ENCODE peak calls at places on chromosomes 13 and 19, in five cellular contexts. X, W, Q, M and C are unnamed samples.

GRCh38 chr13:27728271-27728670 is 64.0 kb upstream of the GSX1 start:
- DNase-seq in X (no peak), W (no peak), Q (no peak), M (peak), C (peak)

GRCh38 chr13:103303078-103303651 is 236.9 kb upstream of the SLC10A2 start:
- DNase-seq in X (no peak), W (no peak), Q (no peak), M (no peak), C (no peak)

GRCh38 chr19:27844261-27844660 is 1368.7 kb downstream of the UQCRFS1 start:
- DNase-seq in X (no peak), W (no peak), Q (no peak), M (no peak), C (no peak)

GRCh38 chr19:41321600-41322270 is 11.8 kb downstream of the CCDC97 start:
- DNase-seq in X (no peak), W (no peak), Q (no peak), M (no peak), C (no peak)

GRCh38 chr13:106917673-106918652 is 350.0 kb upstream of the ARGLU1 start:
- DNase-seq in X (peak), W (peak), Q (peak), M (peak), C (peak)

GRCh38 chr19:5120833-5121232 is 151.9 kb downstream of the KDM4B start:
- DNase-seq in X (no peak), W (no peak), Q (no peak), M (no peak), C (no peak)

GRCh38 chr13:32117696-32118095 is 86.1 kb downstream of the FRY start:
- DNase-seq in X (no peak), W (no peak), Q (no peak), M (no peak), C (no peak)

GRCh38 chr13:23433171-23434153 is at the start of gene SACS:
- DNase-seq in X (peak), W (no peak), Q (peak), M (peak), C (peak)

GRCh38 chr19:9309974-9310446 is 372 bp upstream of the ZNF699 start:
- DNase-seq in X (peak), W (no peak), Q (peak), M (peak), C (peak)

GRCh38 chr13:28579334-28579733 is 79.6 kb upstream of the POMP start:
- DNase-seq in X (no peak), W (no peak), Q (no peak), M (no peak), C (no peak)

GRCh38 chr19:8826371-8826770 is 5.7 kb downstream of the ZNF558 start:
- DNase-seq in X (no peak), W (no peak), Q (no peak), M (no peak), C (no peak)

GRCh38 chr19:46759817-46760333 is 13.6 kb upstream of the STRN4 start:
- DNase-seq in X (no peak), W (no peak), Q (no peak), M (no peak), C (no peak)

GRCh38 chr19:32453736-32454135 is 48.2 kb downstream of the DPY19L3 start:
- DNase-seq in X (no peak), W (no peak), Q (no peak), M (no peak), C (no peak)

GRCh38 chr13:107461751-107462150 is 753.6 kb downstream of the LIG4 start:
- DNase-seq in X (no peak), W (no peak), Q (no peak), M (no peak), C (no peak)

GRCh38 chr19:40610396-40611064 is 9.4 kb downstream of the LTBP4 start:
- DNase-seq in X (no peak), W (peak), Q (no peak), M (peak), C (peak)

GRCh38 chr13:27644302-27644701 is 22.6 kb downstream of the POLR1D start:
- DNase-seq in X (no peak), W (no peak), Q (no peak), M (no peak), C (peak)

GRCh38 chr19:35213678-35214632 is 14.6 kb downstream of the FAM187B start:
- DNase-seq in X (no peak), W (peak), Q (no peak), M (no peak), C (peak)

GRCh38 chr13:31755803-31756212 is 16.5 kb downstream of the RXFP2 start:
- DNase-seq in X (no peak), W (no peak), Q (no peak), M (no peak), C (no peak)

GRCh38 chr19:45882652-45883585 is 3.0 kb downstream of the IRF2BP1 start:
- DNase-seq in X (peak), W (peak), Q (peak), M (peak), C (peak)

GRCh38 chr13:45339399-45339798 is 1.6 kb downstream of the TPT1 start:
- DNase-seq in X (no peak), W (no peak), Q (no peak), M (no peak), C (no peak)

GRCh38 chr13:100546713-100547405 is 41.7 kb downstream of the GGACT start:
- DNase-seq in X (no peak), W (no peak), Q (no peak), M (no peak), C (no peak)

GRCh38 chr13:95050800-95051620 is 250.2 kb downstream of the ABCC4 start:
- DNase-seq in X (no peak), W (no peak), Q (no peak), M (no peak), C (no peak)

GRCh38 chr13:74570046-74570445 is 435.8 kb upstream of the KLF12 start:
- DNase-seq in X (no peak), W (no peak), Q (no peak), M (no peak), C (no peak)

GRCh38 chr13:37168151-37168550 is 62.7 kb upstream of the CSNK1A1L start:
- DNase-seq in X (no peak), W (no peak), Q (no peak), M (no peak), C (no peak)